ENCODE peak calls at places on chromosomes 1 and 21, in four cellular contexts. N, I, M and J are unnamed samples.

GRCh38 chr1:145963218-145964019 is 956 bp downstream of the ANKRD34A start:
- DNase-seq in N (no peak), I (no peak), M (no peak), J (no peak)

GRCh38 chr1:89995595-89996397 is 886 bp downstream of the ZNF326 start:
- DNase-seq in N (no peak), I (peak; percentile 30), M (no peak), J (no peak)

GRCh38 chr1:14017531-14017961 is 317.6 kb downstream of the PRDM2 start:
- DNase-seq in N (no peak), I (no peak), M (no peak), J (no peak)

GRCh38 chr1:227299238-227299637 is 19.1 kb downstream of the CDC42BPA start:
- DNase-seq in N (no peak), I (no peak), M (no peak), J (no peak)

GRCh38 chr1:116504308-116505156 is 66.3 kb downstream of the CD58 start:
- DNase-seq in N (peak; percentile 92), I (no peak), M (no peak), J (no peak)

GRCh38 chr1:16120940-16121410 is 34.9 kb downstream of the EPHA2 start:
- DNase-seq in N (no peak), I (peak; percentile 64), M (no peak), J (no peak)

GRCh38 chr1:67281246-67281645 is 26.4 kb upstream of the IL12RB2 start:
- DNase-seq in N (no peak), I (no peak), M (no peak), J (no peak)

GRCh38 chr1:223742861-223743517 is 30.6 kb downstream of the CAPN2 start:
- DNase-seq in N (no peak), I (no peak), M (no peak), J (no peak)

GRCh38 chr1:14113841-14114567 is 414.0 kb downstream of the PRDM2 start:
- DNase-seq in N (peak; percentile 43), I (no peak), M (no peak), J (no peak)

DNA sequence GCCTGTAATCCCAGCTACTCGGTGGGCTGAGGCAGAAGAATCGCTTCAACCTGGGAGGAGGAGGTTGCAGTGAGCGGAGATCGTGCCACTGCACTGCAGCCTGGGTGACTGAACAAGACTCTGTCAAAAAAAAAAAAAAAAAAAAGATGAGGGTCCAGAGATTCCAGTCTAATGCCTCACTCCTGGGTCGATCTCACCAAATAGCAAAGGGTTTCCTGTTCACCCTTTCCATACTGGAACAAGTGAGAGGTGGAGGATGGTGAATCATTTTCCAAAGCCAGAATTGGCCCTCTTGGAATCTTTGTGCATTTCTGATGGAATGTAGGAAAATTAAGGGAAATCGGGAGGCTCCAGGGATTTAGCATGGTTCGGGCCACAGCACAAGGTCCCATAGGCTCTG is 58.1 kb upstream of the ZNF648 start:
- DNase-seq in N (no peak), I (no peak), M (no peak), J (no peak)
- TF ChIP-seq TCF7L2 in N (no peak), I (no peak), M (no peak), J (no peak)

DNA sequence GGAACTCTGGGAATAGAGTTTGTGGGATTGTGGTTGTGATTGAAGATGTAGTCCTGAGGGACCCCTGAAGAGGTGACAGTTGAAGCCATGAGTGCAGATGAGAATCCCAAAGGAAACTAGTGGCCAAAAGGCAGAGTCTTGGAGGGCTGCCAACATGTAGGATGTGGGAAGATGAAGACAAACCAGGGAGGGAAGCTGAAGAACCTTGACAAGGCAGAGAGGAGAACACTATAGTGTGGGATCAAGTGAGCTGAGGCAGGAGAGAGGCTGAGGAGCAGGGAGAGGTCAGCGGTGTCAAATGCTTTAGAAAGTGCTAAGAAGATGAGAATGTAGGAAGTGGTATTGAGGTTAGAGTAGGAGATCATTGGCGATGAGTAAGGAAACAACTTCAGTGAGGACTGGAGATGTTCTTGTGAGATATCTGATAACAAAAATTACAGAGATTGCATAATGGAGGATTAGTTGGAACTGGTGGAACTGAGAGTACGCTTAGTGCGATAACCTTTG is 88.5 kb upstream of the VCAM1 start:
- DNase-seq in N (no peak), I (no peak), M (no peak), J (no peak)
- H3K27me3 ChIP-seq in N (no peaks in the 10 kb centered on the region), I (no peaks in the 10 kb centered on the region), M (no peaks in the 10 kb centered on the region), J (no peaks in the 10 kb centered on the region)

DNA sequence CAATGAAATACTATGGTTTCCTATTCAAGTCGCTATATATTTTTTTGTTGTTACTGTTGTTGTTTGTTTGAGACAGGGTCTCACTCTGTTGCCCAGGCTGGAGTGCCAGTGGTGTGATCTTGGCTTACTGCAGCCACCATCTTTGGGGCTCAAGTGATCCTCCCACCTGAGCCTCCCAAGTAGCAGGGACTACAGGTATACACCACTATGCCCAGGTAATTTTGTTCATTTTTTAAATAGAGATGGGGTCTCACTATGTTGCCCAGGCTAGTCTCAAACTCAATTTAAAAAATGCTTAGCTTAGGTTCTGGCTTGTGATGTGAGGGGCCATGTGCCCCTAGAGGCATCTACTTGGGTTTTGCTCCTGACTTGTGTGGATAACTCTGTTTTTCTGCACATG is 9.8 kb downstream of the RABIF start:
- DNase-seq in N (no peak), I (no peak), M (no peak), J (no peak)
- TF ChIP-seq POLR2AphosphoS5 in N (no peak), I (no peak), M (no peak), J (no peak)

GRCh38 chr1:196723325-196724185 is 51.1 kb upstream of the CFHR3 start:
- DNase-seq in N (peak; percentile 44), I (peak; percentile 67), M (peak; percentile 64), J (peak; percentile 36)
- TF ChIP-seq TCF7L2 in N (no peak), I (no peak), M (no peak), J (no peak)

GRCh38 chr1:32919811-32920733 is 18.9 kb upstream of the TMEM54 start:
- DNase-seq in N (no peak), I (no peak), M (no peak), J (no peak)

GRCh38 chr1:32920833-32921232 is 19.6 kb upstream of the TMEM54 start:
- DNase-seq in N (no peak), I (no peak), M (no peak), J (no peak)

GRCh38 chr1:32918166-32918565 is 17.0 kb upstream of the TMEM54 start:
- DNase-seq in N (no peak), I (no peak), M (no peak), J (no peak)

GRCh38 chr1:32917521-32917920 is 16.3 kb upstream of the TMEM54 start:
- DNase-seq in N (no peak), I (no peak), M (no peak), J (no peak)

DNA sequence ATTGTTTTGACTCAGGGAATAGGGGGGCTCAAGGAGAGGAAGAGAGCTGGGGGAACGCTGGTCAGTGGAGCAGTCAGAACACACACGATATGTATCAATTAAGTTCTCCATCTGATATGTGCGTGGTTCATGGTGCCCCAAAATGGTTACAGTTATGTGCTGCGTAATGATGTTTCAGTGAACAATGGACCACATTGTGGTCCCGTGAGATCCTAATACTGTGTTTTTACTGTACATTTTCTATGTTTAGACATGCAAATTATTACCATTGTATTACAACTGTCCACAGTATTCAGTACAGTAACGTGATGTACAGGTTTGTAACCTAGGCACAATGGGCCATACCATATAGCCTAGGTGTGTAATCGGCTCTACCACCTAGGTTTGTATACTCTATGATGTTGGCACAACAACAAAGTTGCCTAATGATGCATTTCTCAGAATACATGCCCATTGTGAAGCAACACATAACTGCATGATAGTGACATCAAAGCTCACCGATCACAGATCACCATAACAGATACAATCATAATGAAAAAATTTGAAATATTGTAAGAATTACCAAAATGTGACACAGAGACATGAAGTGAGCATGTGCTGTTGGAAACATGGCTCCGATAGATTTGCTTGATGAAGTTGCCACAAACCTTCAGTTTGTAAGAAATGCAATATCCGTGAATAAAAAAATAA is 14.7 kb upstream of the TMEM54 start:
- DNase-seq in N (no peak), I (no peak), M (no peak), J (no peak)
- H3K27me3 ChIP-seq in N (peaks cover 29% of the 10 kb centered on the region), I (peaks cover 7% of the 10 kb centered on the region), M (no peaks in the 10 kb centered on the region), J (no peaks in the 10 kb centered on the region)

GRCh38 chr21:16587141-16587570 is 857.4 kb downstream of the USP25 start:
- DNase-seq in N (no peak), I (peak; percentile 38), M (no peak), J (peak; percentile 20)
- TF ChIP-seq POLR2AphosphoS5 in N (no peak), I (no peak), M (no peak), J (no peak)

GRCh38 chr1:21523297-21523813 is 14.1 kb downstream of the ALPL start:
- DNase-seq in N (no peak), I (no peak), M (no peak), J (no peak)

GRCh38 chr1:21522525-21523038 is 13.4 kb downstream of the ALPL start:
- DNase-seq in N (no peak), I (no peak), M (no peak), J (no peak)

GRCh38 chr1:21524220-21524619 is 15.0 kb downstream of the ALPL start:
- DNase-seq in N (no peak), I (no peak), M (no peak), J (no peak)

GRCh38 chr1:21520899-21521716 is 11.9 kb downstream of the ALPL start:
- DNase-seq in N (no peak), I (no peak), M (no peak), J (no peak)

GRCh38 chr1:21521717-21522060 is 12.5 kb downstream of the ALPL start:
- DNase-seq in N (no peak), I (no peak), M (no peak), J (no peak)
- TF ChIP-seq TCF7L2 in N (no peak), I (no peak), M (no peak), J (no peak)

GRCh38 chr1:50976111-50976889 is 6.3 kb downstream of the CDKN2C start:
- DNase-seq in N (peak; percentile 23), I (no peak), M (no peak), J (no peak)
- H3K27me3 ChIP-seq in N (no peaks in the 10 kb centered on the region), I (no peaks in the 10 kb centered on the region), M (no peaks in the 10 kb centered on the region), J (no peaks in the 10 kb centered on the region)

GRCh38 chr1:167456500-167456899 is 61.8 kb downstream of the CD247 start:
- DNase-seq in N (no peak), I (no peak), M (no peak), J (no peak)

GRCh38 chr1:167456926-167457325 is 61.4 kb downstream of the CD247 start:
- DNase-seq in N (no peak), I (no peak), M (no peak), J (no peak)

GRCh38 chr1:167455786-167456446 is 62.4 kb downstream of the CD247 start:
- DNase-seq in N (no peak), I (no peak), M (no peak), J (no peak)

GRCh38 chr1:167454304-167454928 is 63.9 kb downstream of the CD247 start:
- DNase-seq in N (no peak), I (no peak), M (no peak), J (no peak)

GRCh38 chr1:167454929-167455785 is 63.2 kb downstream of the CD247 start:
- DNase-seq in N (peak; percentile 93), I (no peak), M (peak; percentile 10), J (no peak)
- TF ChIP-seq POLR2AphosphoS5 in N (no peak), I (no peak), M (peak; percentile 57), J (no peak)

GRCh38 chr1:25664357-25664796 is 47.8 kb downstream of the MAN1C1 start:
- DNase-seq in N (no peak), I (no peak), M (no peak), J (no peak)

GRCh38 chr1:25661043-25661807 is 44.6 kb downstream of the MAN1C1 start:
- DNase-seq in N (no peak), I (no peak), M (no peak), J (no peak)

GRCh38 chr1:25668931-25669573 is 52.5 kb downstream of the MAN1C1 start:
- DNase-seq in N (no peak), I (no peak), M (no peak), J (no peak)

GRCh38 chr1:25666437-25666836 is 49.8 kb downstream of the MAN1C1 start:
- DNase-seq in N (no peak), I (no peak), M (no peak), J (no peak)

GRCh38 chr1:25664800-25665199 is 48.2 kb downstream of the MAN1C1 start:
- DNase-seq in N (no peak), I (no peak), M (no peak), J (no peak)
- TF ChIP-seq TCF7L2 in N (no peak), I (no peak), M (no peak), J (no peak)